ENCODE peak calls at places on chromosomes 2 and 18, in seven cellular contexts. F is adipocyte; I is GM04503; R is stimulated activated naive B cell treated with anti-CD40 and anti-IgM and Interleukin-4, amounts not matched to agents 10 μg/mL and 1 μg/mL and 100 μg/mL, for 72 hours; Q is adrenal gland; N is RCC 7860; O is T-cell. Z is an unnamed sample.
A peak's percentile ranks its signal among the peaks of the same experiment; 100 is the strongest.

GRCh38 chr18:23799540-23799939 is 110.3 kb downstream of the LAMA3 start:
- DNase-seq in F (no peak), I (no peak), R (no peak), Q (no peak), N (no peak), O (no peak), Z (no peak)

GRCh38 chr18:64017870-64018269 is 48.0 kb downstream of the SERPINB8 start:
- DNase-seq in F (peak; percentile 56), I (no peak), R (no peak), Q (no peak), N (no peak), O (no peak), Z (peak; percentile 32)

GRCh38 chr2:134852518-134852917 is 14.1 kb downstream of the ACMSD start:
- DNase-seq in F (no peak), I (no peak), R (no peak), Q (no peak), N (no peak), O (no peak), Z (no peak)

GRCh38 chr2:159234868-159235267 is 51.6 kb downstream of the WDSUB1 start:
- DNase-seq in F (no peak), I (no peak), R (no peak), Q (no peak), N (no peak), O (no peak), Z (no peak)

GRCh38 chr2:85470850-85471800 is 52.6 kb downstream of the SH2D6 start:
- DNase-seq in F (peak; percentile 28), I (no peak), R (no peak), Q (peak; percentile 44), N (peak; percentile 15), O (peak; percentile 4), Z (no peak)

GRCh38 chr2:88600038-88600465 is 27.2 kb downstream of the EIF2AK3 start:
- DNase-seq in F (peak; percentile 87), I (peak; percentile 58), R (peak; percentile 82), Q (peak; percentile 65), N (peak; percentile 99), O (peak; percentile 16), Z (peak; percentile 23)

GRCh38 chr18:43634994-43635393 is 357.7 kb upstream of the SYT4 start:
- DNase-seq in F (no peak), I (no peak), R (no peak), Q (no peak), N (no peak), O (no peak), Z (peak; percentile 83)

GRCh38 chr2:106584304-106584954 is 97.3 kb downstream of the CD8B2 start:
- DNase-seq in F (no peak), I (no peak), R (no peak), Q (no peak), N (no peak), O (no peak), Z (no peak)

GRCh38 chr2:52844701-52845423 is 922.7 kb upstream of the CHAC2 start:
- DNase-seq in F (peak; percentile 42), I (no peak), R (no peak), Q (no peak), N (no peak), O (no peak), Z (no peak)

GRCh38 chr2:98175811-98176210 is 88.8 kb downstream of the VWA3B start:
- DNase-seq in F (no peak), I (no peak), R (no peak), Q (no peak), N (no peak), O (no peak), Z (peak; percentile 2)

GRCh38 chr2:119425119-119425405 is 6.6 kb upstream of the TMEM37 start:
- DNase-seq in F (no peak), I (no peak), R (no peak), Q (no peak), N (no peak), O (no peak), Z (no peak)

GRCh38 chr2:163155279-163155883 is 316.8 kb upstream of the KCNH7 start:
- DNase-seq in F (peak; percentile 72), I (no peak), R (no peak), Q (no peak), N (peak; percentile 30), O (no peak), Z (no peak)

GRCh38 chr2:74019516-74019915 is 34.8 kb downstream of the TET3 start:
- DNase-seq in F (no peak), I (no peak), R (no peak), Q (no peak), N (no peak), O (no peak), Z (no peak)

GRCh38 chr2:191875859-191876258 is 29.0 kb upstream of the CAVIN2 start:
- DNase-seq in F (no peak), I (no peak), R (no peak), Q (no peak), N (no peak), O (no peak), Z (no peak)

GRCh38 chr2:12732663-12733062 is 15.9 kb downstream of the TRIB2 start:
- DNase-seq in F (no peak), I (no peak), R (no peak), Q (peak; percentile 57), N (no peak), O (no peak), Z (no peak)

GRCh38 chr2:216492951-216493685 is 5.5 kb upstream of the RPL37A start:
- DNase-seq in F (peak; percentile 67), I (peak; percentile 55), R (no peak), Q (no peak), N (peak; percentile 89), O (no peak), Z (no peak)

GRCh38 chr2:204664708-204665121 is 119.4 kb downstream of the PARD3B start:
- DNase-seq in F (peak; percentile 78), I (peak; percentile 61), R (no peak), Q (no peak), N (peak; percentile 44), O (no peak), Z (no peak)

GRCh38 chr2:236988690-236989639 is 96.7 kb upstream of the COPS8 start:
- DNase-seq in F (peak; percentile 31), I (no peak), R (no peak), Q (peak; percentile 51), N (no peak), O (no peak), Z (no peak)

GRCh38 chr2:54492335-54492734 is 36.2 kb downstream of the SPTBN1 start:
- DNase-seq in F (no peak), I (no peak), R (no peak), Q (no peak), N (no peak), O (no peak), Z (no peak)

GRCh38 chr2:239440511-239440959 is 39.7 kb upstream of the HDAC4 start:
- DNase-seq in F (peak; percentile 12), I (no peak), R (no peak), Q (no peak), N (no peak), O (no peak), Z (peak; percentile 51)

GRCh38 chr2:191386938-191387536 is 141.8 kb downstream of the MYO1B start:
- DNase-seq in F (peak; percentile 81), I (peak; percentile 79), R (no peak), Q (no peak), N (peak; percentile 73), O (no peak), Z (no peak)

GRCh38 chr2:42792087-42792582 is 248 bp downstream of the HAAO start:
- DNase-seq in F (no peak), I (no peak), R (no peak), Q (no peak), N (no peak), O (no peak), Z (no peak)

GRCh38 chr2:11938196-11938595 is 191.8 kb downstream of the LPIN1 start:
- DNase-seq in F (no peak), I (peak; percentile 23), R (no peak), Q (no peak), N (no peak), O (no peak), Z (no peak)

GRCh38 chr2:10794891-10795290 is 17.7 kb downstream of the PDIA6 start:
- DNase-seq in F (no peak), I (no peak), R (no peak), Q (peak; percentile 58), N (no peak), O (no peak), Z (no peak)

GRCh38 chr2:33216508-33217182 is 259.8 kb upstream of the RASGRP3 start:
- DNase-seq in F (peak; percentile 49), I (no peak), R (no peak), Q (peak; percentile 73), N (no peak), O (no peak), Z (no peak)

GRCh38 chr2:3703741-3704355 is 473 bp downstream of the DCDC2C start:
- DNase-seq in F (no peak), I (no peak), R (no peak), Q (no peak), N (no peak), O (no peak), Z (peak; percentile 41)

GRCh38 chr2:60979231-60979630 is 38.3 kb upstream of the PEX13 start:
- DNase-seq in F (no peak), I (no peak), R (no peak), Q (no peak), N (no peak), O (no peak), Z (no peak)

GRCh38 chr18:54173980-54174611 is 50.4 kb downstream of the MBD2 start:
- DNase-seq in F (no peak), I (no peak), R (no peak), Q (no peak), N (no peak), O (no peak), Z (no peak)

Z was measured in NCI-H1417.